ENCODE peak calls at places on chromosomes 5 and 9, in six cellular contexts. W is astrocyte of the spinal cord, G is lower leg skin, P is left kidney, M is left ventricle myocardium inferior, Y is kidney. O is an unnamed sample.

GRCh38 chr5:53537711-53538110 is 22.7 kb upstream of the NDUFS4 start:
- DNase-seq in W (no peak), Y (no peak), G (no peak), P (no peak), M (no peak), O (no peak)

GRCh38 chr5:1885777-1886633 is 3.3 kb upstream of the IRX4 start:
- DNase-seq in W (no peak), M (no peak), G (no peak), P (no peak), Y (peak), O (peak)

GRCh38 chr5:69032009-69032408 is 61.8 kb upstream of the SLC30A5 start:
- DNase-seq in P (no peak), W (no peak), M (no peak), G (no peak), Y (no peak), O (no peak)

GRCh38 chr5:2991884-2992283 is 240.4 kb upstream of the IRX2 start:
- DNase-seq in Y (no peak), M (no peak), G (no peak), W (no peak), P (no peak), O (no peak)

GRCh38 chr9:71816782-71817549 is 48.7 kb upstream of the CEMIP2 start:
- DNase-seq in W (no peak), G (no peak), M (no peak), Y (no peak), P (peak), O (no peak)

GRCh38 chr9:7177383-7177782 is 419.6 kb downstream of the KDM4C start:
- DNase-seq in M (no peak), W (no peak), G (no peak), P (peak), Y (no peak), O (no peak)

GRCh38 chr5:157528036-157528632 is 47.4 kb downstream of the ADAM19 start:
- DNase-seq in G (no peak), P (peak), W (peak), Y (no peak), M (peak), O (peak)

GRCh38 chr9:31045810-31046209 is 1338.6 kb upstream of the ACO1 start:
- DNase-seq in W (no peak), P (no peak), G (no peak), M (no peak), Y (no peak), O (no peak)

GRCh38 chr5:137036630-137037029 is 462.5 kb downstream of the SPOCK1 start:
- DNase-seq in G (no peak), M (no peak), P (peak), Y (no peak), W (no peak), O (peak)

GRCh38 chr5:28855631-28856030 is 1817.2 kb upstream of the CDH9 start:
- DNase-seq in Y (no peak), W (peak), P (no peak), M (no peak), G (no peak), O (no peak)

GRCh38 chr9:7117676-7118561 is 360.1 kb downstream of the KDM4C start:
- DNase-seq in W (peak), M (no peak), Y (no peak), G (no peak), P (no peak), O (no peak)

GRCh38 chr9:17052626-17053025 is 82.2 kb upstream of the CNTLN start:
- DNase-seq in Y (no peak), W (no peak), M (no peak), P (peak), G (no peak), O (no peak)

GRCh38 chr5:75062925-75063531 is 10.7 kb upstream of the GCNT4 start:
- DNase-seq in Y (no peak), M (no peak), G (no peak), P (no peak), W (no peak), O (no peak)

GRCh38 chr5:104778-105296 is 12.9 kb downstream of the PLEKHG4B start:
- DNase-seq in W (no peak), P (no peak), M (no peak), G (no peak), Y (no peak), O (peak)

GRCh38 chr5:53032188-53032587 is 43.0 kb downstream of the ITGA2 start:
- DNase-seq in G (no peak), W (no peak), Y (no peak), M (no peak), P (no peak), O (no peak)

GRCh38 chr9:135294826-135295225 is 184.8 kb upstream of the PPP1R26 start:
- DNase-seq in Y (peak), G (no peak), M (no peak), W (no peak), P (no peak), O (no peak)

GRCh38 chr5:127705120-127705892 is 2.1 kb downstream of the CCDC192 start:
- DNase-seq in Y (no peak), M (no peak), G (no peak), P (peak), W (peak), O (no peak)

GRCh38 chr5:74464512-74465209 is 175.9 kb downstream of the ENC1 start:
- DNase-seq in M (no peak), W (no peak), Y (no peak), G (no peak), P (no peak), O (no peak)

GRCh38 chr9:35749515-35750255 is 598 bp downstream of the RGP1 start:
- DNase-seq in Y (peak), G (no peak), M (no peak), W (no peak), P (peak), O (no peak)

GRCh38 chr9:95409650-95410426 is 92.3 kb upstream of the FANCC start:
- DNase-seq in P (peak), W (peak), G (no peak), M (no peak), Y (peak), O (peak)

GRCh38 chr9:96491079-96491879 is 41.3 kb downstream of the HABP4 start:
- DNase-seq in M (no peak), G (no peak), P (peak), W (peak), Y (no peak), O (no peak)

GRCh38 chr9:111833941-111834340 is 39.2 kb upstream of the SHOC1 start:
- DNase-seq in M (no peak), W (no peak), P (no peak), G (no peak), Y (no peak), O (no peak)

GRCh38 chr9:6931913-6932312 is 174.1 kb downstream of the KDM4C start:
- DNase-seq in W (peak), M (no peak), P (no peak), G (no peak), Y (no peak), O (no peak)

GRCh38 chr5:153043876-153044275 is 446.6 kb upstream of the GRIA1 start:
- DNase-seq in G (no peak), W (no peak), Y (no peak), P (no peak), M (no peak), O (no peak)

GRCh38 chr9:76707510-76707909 is 56.7 kb upstream of the PCA3 start:
- DNase-seq in Y (no peak), G (no peak), M (no peak), W (no peak), P (no peak), O (no peak)

GRCh38 chr5:44661851-44662250 is 146.9 kb upstream of the MRPS30 start:
- DNase-seq in G (no peak), P (no peak), M (no peak), W (no peak), Y (no peak), O (no peak)

GRCh38 chr9:22528485-22528884 is 81.9 kb downstream of the DMRTA1 start:
- DNase-seq in W (peak), G (no peak), Y (no peak), M (no peak), P (peak), O (peak)

GRCh38 chr9:133519693-133520092 is 5.1 kb downstream of the MYMK start:
- DNase-seq in W (no peak), M (no peak), G (no peak), P (no peak), Y (peak), O (no peak)

GRCh38 chr9:354453-354852 is 139.8 kb downstream of the DOCK8 start:
- DNase-seq in G (no peak), Y (no peak), M (no peak), P (no peak), W (no peak), O (no peak)

GRCh38 chr5:26193626-26194025 is 844.8 kb downstream of the CDH9 start:
- DNase-seq in P (no peak), W (no peak), Y (no peak), M (no peak), G (no peak), O (no peak)

GRCh38 chr5:19314840-19315239 is 673.2 kb downstream of the CDH18 start:
- DNase-seq in W (peak), G (peak), P (no peak), M (no peak), Y (no peak), O (no peak)

GRCh38 chr9:87080512-87081225 is 133.4 kb upstream of the GAS1 start:
- DNase-seq in P (peak), W (peak), Y (no peak), M (no peak), G (no peak), O (no peak)

GRCh38 chr9:27701664-27702063 is 128.4 kb upstream of the C9orf72 start:
- DNase-seq in W (peak), M (peak), G (peak), Y (no peak), P (peak), O (no peak)

GRCh38 chr5:181221105-181221791 is 1.8 kb upstream of the TRIM41 start:
- DNase-seq in Y (no peak), W (no peak), P (no peak), G (no peak), M (no peak), O (no peak)